ENCODE peak calls at places on chromosomes 6 and 20, in six cellular contexts. V is left ventricle myocardium superior, B is pulmonary artery endothelial cell, O is EL, C is activated T-helper 1 cell treated with Interleukin-2 at 50 U/mL for 16 hours, N is mucosa of gallbladder. E is an unnamed sample.

GRCh38 chr20:53829706-53830521 is 236.3 kb upstream of the ZNF217 start:
- DNase-seq in V (no peak), B (no peak), O (peak), C (no peak), N (no peak), E (peak)

GRCh38 chr20:63937596-63937995 is 18.6 kb downstream of the UCKL1 start:
- DNase-seq in V (no peak), B (no peak), O (no peak), C (no peak), N (no peak), E (no peak)

GRCh38 chr20:4978050-4978918 is 23.0 kb downstream of the SLC23A2 start:
- DNase-seq in V (no peak), B (no peak), O (no peak), C (no peak), N (no peak), E (no peak)

GRCh38 chr20:38573381-38573780 is 7.6 kb upstream of the ADIG start:
- DNase-seq in V (no peak), B (no peak), O (no peak), C (no peak), N (no peak), E (no peak)

GRCh38 chr6:48061630-48062029 is 49.4 kb downstream of the PTCHD4 start:
- DNase-seq in V (no peak), B (no peak), O (peak), C (no peak), N (no peak), E (no peak)

GRCh38 chr20:23436681-23437080 is 2.8 kb upstream of the CSTL1 start:
- DNase-seq in V (no peak), B (no peak), O (no peak), C (no peak), N (no peak), E (no peak)

GRCh38 chr6:42175860-42176259 is 2.7 kb downstream of the GUCA1A start:
- DNase-seq in V (no peak), B (no peak), O (no peak), C (no peak), N (no peak), E (no peak)

GRCh38 chr20:37760322-37760721 is 66.5 kb downstream of the CTNNBL1 start:
- DNase-seq in V (no peak), B (no peak), O (no peak), C (no peak), N (no peak), E (no peak)

GRCh38 chr6:1903780-1904493 is 294.2 kb downstream of the FOXC1 start:
- DNase-seq in V (no peak), B (no peak), O (no peak), C (no peak), N (no peak), E (no peak)

GRCh38 chr6:53635322-53635721 is 30.2 kb downstream of the KLHL31 start:
- DNase-seq in V (no peak), B (no peak), O (peak), C (no peak), N (no peak), E (no peak)

GRCh38 chr20:61832181-61832580 is 233.5 kb downstream of the TAF4 start:
- DNase-seq in V (no peak), B (no peak), O (no peak), C (no peak), N (no peak), E (no peak)

GRCh38 chr20:41048475-41049242 is 20.0 kb downstream of the TOP1 start:
- DNase-seq in V (no peak), B (no peak), O (no peak), C (no peak), N (no peak), E (peak)

GRCh38 chr6:162123797-162124196 is 603.8 kb downstream of the PRKN start:
- DNase-seq in V (no peak), B (no peak), O (no peak), C (no peak), N (no peak), E (no peak)

GRCh38 chr6:154370545-154370944 is 13.9 kb upstream of the IPCEF1 start:
- DNase-seq in V (no peak), B (peak), O (peak), C (no peak), N (peak), E (no peak)

GRCh38 chr20:36861875-36862801 is 13.8 kb upstream of the TLDC2 start:
- DNase-seq in V (peak), B (no peak), O (peak), C (no peak), N (peak), E (no peak)

GRCh38 chr6:160360955-160361354 is 12.8 kb downstream of the SLC22A3 start:
- DNase-seq in V (no peak), B (no peak), O (no peak), C (no peak), N (no peak), E (no peak)

GRCh38 chr20:38278150-38278549 is 17.6 kb upstream of the KIAA1755 start:
- DNase-seq in V (no peak), B (no peak), O (no peak), C (no peak), N (no peak), E (no peak)

GRCh38 chr20:21796059-21796458 is 90.6 kb downstream of the PAX1 start:
- DNase-seq in V (no peak), B (no peak), O (no peak), C (no peak), N (no peak), E (no peak)

GRCh38 chr6:35691027-35691824 is 2.5 kb upstream of the FKBP5 start:
- DNase-seq in V (peak), B (no peak), O (no peak), C (no peak), N (peak), E (no peak)

GRCh38 chr20:64261138-64261537 is 5.6 kb downstream of the PCMTD2 start:
- DNase-seq in V (no peak), B (no peak), O (peak), C (no peak), N (no peak), E (no peak)

E was measured in KG1.